ENCODE peak calls at places on chromosomes 6 and 20, in five cellular contexts. J, D, S, K and M are unnamed samples.

GRCh38 chr6:139523986-139524385 is 149.5 kb upstream of the CITED2 start:
- DNase-seq in J (no peak), D (no peak), K (no peak), S (no peak), M (no peak)

GRCh38 chr6:168053957-168054471 is 25.0 kb downstream of the FRMD1 start:
- DNase-seq in S (no peak), K (peak; percentile 45), J (no peak), D (no peak), M (no peak)

GRCh38 chr6:151240861-151241642 is 1.3 kb downstream of the AKAP12 start:
- DNase-seq in K (peak; percentile 79), S (no peak), D (peak; percentile 28), J (peak; percentile 62), M (no peak)

GRCh38 chr6:135871878-135872277 is 20.4 kb downstream of the PDE7B start:
- DNase-seq in S (no peak), K (no peak), D (no peak), J (no peak), M (no peak)

GRCh38 chr20:54051019-54051418 is 19.4 kb downstream of the BCAS1 start:
- DNase-seq in J (no peak), D (no peak), K (no peak), S (no peak), M (no peak)

GRCh38 chr6:119647309-119647708 is 297.7 kb upstream of the MAN1A1 start:
- DNase-seq in S (no peak), J (no peak), K (no peak), D (no peak), M (no peak)

GRCh38 chr20:1171461-1172093 is 13.2 kb downstream of the TMEM74B start:
- DNase-seq in J (no peak), D (no peak), S (no peak), K (peak; percentile 79), M (peak; percentile 16)

GRCh38 chr6:80321011-80321410 is 214.5 kb downstream of the BCKDHB start:
- DNase-seq in D (no peak), J (no peak), S (no peak), K (no peak), M (no peak)

GRCh38 chr20:51861726-51862466 is 59.6 kb upstream of the SALL4 start:
- DNase-seq in D (no peak), K (peak; percentile 37), S (no peak), J (no peak), M (no peak)

GRCh38 chr6:111888928-111889696 is 15.9 kb upstream of the FYN start:
- DNase-seq in D (no peak), J (peak; percentile 59), S (no peak), K (peak; percentile 45), M (no peak)

GRCh38 chr20:38870733-38871559 is 55.3 kb upstream of the FAM83D start:
- DNase-seq in K (no peak), D (no peak), J (no peak), S (peak; percentile 45), M (peak; percentile 52)

GRCh38 chr20:7171911-7172310 is 404.4 kb downstream of the BMP2 start:
- DNase-seq in J (no peak), S (no peak), D (no peak), K (no peak), M (no peak)

GRCh38 chr6:1004885-1005635 is 306.8 kb upstream of the FOXQ1 start:
- DNase-seq in K (no peak), D (no peak), J (no peak), S (no peak), M (no peak)

GRCh38 chr20:4512891-4513550 is 208.7 kb upstream of the PRND start:
- DNase-seq in S (no peak), D (peak; percentile 84), J (no peak), K (no peak), M (no peak)

GRCh38 chr6:155829646-155830045 is 374.0 kb upstream of the NOX3 start:
- DNase-seq in K (no peak), S (no peak), J (no peak), D (no peak), M (no peak)

GRCh38 chr6:133707456-133707855 is 181.5 kb upstream of the TCF21 start:
- DNase-seq in D (no peak), K (no peak), S (no peak), J (no peak), M (peak; percentile 6)

GRCh38 chr6:10395171-10395945 is 19.5 kb downstream of the TFAP2A start:
- DNase-seq in K (no peak), S (no peak), D (no peak), J (no peak), M (no peak)

GRCh38 chr6:53979468-53980067 is 131.7 kb upstream of the MLIP start:
- DNase-seq in S (no peak), K (peak; percentile 24), J (no peak), D (peak; percentile 29), M (peak; percentile 62)

GRCh38 chr6:81981812-81982211 is 229.3 kb upstream of the TENT5A start:
- DNase-seq in S (no peak), D (peak; percentile 55), K (no peak), J (no peak), M (no peak)

GRCh38 chr6:107847844-107848802 is 24.0 kb upstream of the SCML4 start:
- DNase-seq in D (peak; percentile 55), K (peak; percentile 95), J (peak; percentile 88), S (peak; percentile 80), M (peak; percentile 71)

GRCh38 chr6:109465772-109466171 is 10.2 kb upstream of the MICAL1 start:
- DNase-seq in S (no peak), J (no peak), D (no peak), K (no peak), M (no peak)

GRCh38 chr6:106823732-106824351 is 150.7 kb downstream of the CD24 start:
- DNase-seq in K (peak; percentile 79), S (no peak), D (no peak), J (no peak), M (no peak)

GRCh38 chr6:107132330-107132954 is 17.1 kb upstream of the BEND3 start:
- DNase-seq in J (no peak), D (no peak), S (peak; percentile 19), K (no peak), M (peak; percentile 73)

GRCh38 chr6:164322533-164322932 is 908.0 kb downstream of the QKI start:
- DNase-seq in D (peak; percentile 76), S (no peak), J (no peak), K (no peak), M (no peak)

GRCh38 chr20:41142914-41143313 is 5.6 kb downstream of the PLCG1 start:
- DNase-seq in K (no peak), D (no peak), S (peak; percentile 44), J (no peak), M (no peak)